ENCODE peak calls at places on chromosome 5, in six cellular contexts. V is neural progenitor cell, J is GM23248, W is Karpas-422, L is PC-9, M is astrocyte. P is an unnamed sample.

GRCh38 chr5:52799358-52799982 is 11.8 kb downstream of the ITGA1 start:
- DNase-seq in W (peak), V (peak), J (peak), M (peak), L (peak), P (peak)

GRCh38 chr5:83471405-83472212 is at the start of gene VCAN:
- DNase-seq in M (peak), V (peak), W (no peak), J (peak), L (no peak), P (peak)

GRCh38 chr5:4868140-4868735 is 271.9 kb upstream of the ADAMTS16 start:
- DNase-seq in W (peak), L (peak), J (peak), M (peak), V (peak), P (peak)

GRCh38 chr5:102561894-102562760 is 63.3 kb upstream of the SLCO6A1 start:
- DNase-seq in J (peak), W (peak), L (no peak), M (no peak), V (peak), P (peak)

GRCh38 chr5:170495796-170496195 is 8.0 kb upstream of the KCNIP1 start:
- DNase-seq in J (no peak), V (no peak), L (no peak), M (no peak), W (no peak), P (no peak)

GRCh38 chr5:17105744-17106450 is 111.5 kb upstream of the BASP1 start:
- DNase-seq in M (peak), L (no peak), V (no peak), J (peak), W (no peak), P (no peak)

GRCh38 chr5:96037128-96037527 is 75.5 kb upstream of the ELL2 start:
- DNase-seq in M (peak), J (peak), W (no peak), L (peak), V (no peak), P (no peak)

GRCh38 chr5:55344392-55344992 is 36.7 kb downstream of the MTREX start:
- DNase-seq in L (peak), W (peak), M (peak), J (peak), V (peak), P (peak)

DNA sequence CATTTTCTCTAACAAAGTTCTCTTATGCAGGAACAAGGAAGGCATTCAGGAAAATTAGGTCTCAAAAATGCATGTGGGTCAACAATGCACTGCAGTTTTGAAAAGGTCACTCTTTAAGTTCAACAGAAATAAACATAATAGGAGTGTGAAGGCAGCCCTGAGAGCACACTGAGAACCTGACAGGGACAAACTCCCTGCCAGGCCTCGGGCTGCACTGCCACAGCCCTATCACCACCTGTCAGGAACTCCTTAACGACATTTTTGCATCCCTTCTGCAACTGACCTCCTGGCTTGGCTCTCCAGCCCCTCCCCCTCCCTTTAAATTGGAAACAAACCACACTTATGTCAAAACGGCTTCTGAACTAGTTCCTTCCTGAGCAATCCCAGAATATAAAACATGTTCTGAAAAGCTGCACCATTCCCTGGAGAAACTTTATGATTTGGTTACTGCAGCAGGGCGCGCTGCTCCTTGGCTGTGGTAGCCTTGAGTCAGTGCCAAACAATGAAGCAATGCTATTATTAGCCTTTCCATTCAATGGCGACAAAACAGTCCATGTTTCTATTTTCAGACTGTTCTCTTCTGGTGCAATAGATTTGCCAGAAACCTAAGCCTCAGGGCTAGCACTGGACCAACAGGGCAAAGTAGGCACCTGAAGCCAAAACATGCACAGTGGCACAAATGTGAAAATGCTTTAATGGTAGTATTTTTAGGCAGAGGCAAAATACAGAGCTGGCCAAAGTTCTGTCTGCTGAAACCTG is 160.1 kb upstream of the ZNF608 start:
- DNase-seq in J (peak), M (peak), W (no peak), L (no peak), V (peak), P (no peak)
- H2AFZ ChIP-seq in J (no peak), M (no peak), W (no peak), L (no peak), V (no peak), P (no peak)

DNA sequence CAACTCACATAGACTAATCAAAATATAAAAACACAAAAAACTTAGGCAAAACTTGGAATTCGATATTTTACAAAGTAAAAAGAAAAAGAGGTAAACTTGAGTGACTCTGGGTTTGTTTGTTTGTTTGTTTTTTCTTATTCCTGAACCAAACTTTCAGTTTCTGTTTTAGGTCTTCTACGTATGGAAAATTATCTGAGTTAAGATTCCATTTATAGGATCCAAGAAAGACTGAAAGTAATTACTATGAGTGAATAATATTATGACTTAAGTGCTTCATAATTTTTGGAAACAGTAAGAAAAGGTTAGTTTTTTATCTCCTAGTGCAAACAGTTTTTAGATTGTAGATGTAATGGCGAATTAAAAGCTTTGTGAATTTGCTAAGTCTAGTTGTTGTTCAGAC is 13.2 kb downstream of the ST8SIA4 start:
- DNase-seq in J (no peak), M (no peak), V (no peak), W (peak), L (no peak), P (no peak)
- H2AFZ ChIP-seq in J (peak), M (no peak), V (no peak), W (peak), L (peak), P (no peak)

GRCh38 chr5:73295447-73295846 is 122.5 kb downstream of the TMEM174 start:
- DNase-seq in J (no peak), W (peak), L (no peak), V (peak), M (no peak), P (no peak)
- H2AFZ ChIP-seq in J (no peak), W (no peak), L (no peak), V (no peak), M (no peak), P (no peak)

DNA sequence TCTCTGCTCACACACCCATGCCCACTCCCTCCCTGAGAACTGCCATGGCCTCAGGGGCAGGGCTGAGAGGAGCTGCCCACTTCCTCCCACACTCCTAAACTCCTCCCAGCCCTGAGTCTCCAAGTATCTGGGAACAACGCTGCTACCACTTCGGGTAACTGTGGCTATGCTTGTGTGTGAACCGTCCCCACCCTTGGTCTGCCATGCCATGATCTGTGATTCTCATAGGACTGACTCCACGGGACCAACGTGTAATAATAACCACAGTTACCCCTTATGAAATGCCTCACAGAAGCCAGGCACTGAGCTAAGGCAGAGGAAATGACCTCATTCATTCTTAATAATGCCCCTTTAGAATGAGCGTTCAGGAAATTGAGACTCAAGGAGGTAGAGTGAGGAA is 104.0 kb upstream of the SMIM23 start:
- DNase-seq in M (peak), W (no peak), L (no peak), J (peak), V (no peak), P (peak)
- H2AFZ ChIP-seq in M (no peak), W (no peak), L (no peak), J (peak), V (no peak), P (no peak)

GRCh38 chr5:93602261-93603149 is 19.5 kb downstream of the NR2F1 start:
- DNase-seq in V (peak), L (no peak), W (no peak), J (no peak), M (no peak), P (no peak)
- H2AFZ ChIP-seq in V (no peak), L (no peak), W (no peak), J (no peak), M (peak), P (no peak)

DNA sequence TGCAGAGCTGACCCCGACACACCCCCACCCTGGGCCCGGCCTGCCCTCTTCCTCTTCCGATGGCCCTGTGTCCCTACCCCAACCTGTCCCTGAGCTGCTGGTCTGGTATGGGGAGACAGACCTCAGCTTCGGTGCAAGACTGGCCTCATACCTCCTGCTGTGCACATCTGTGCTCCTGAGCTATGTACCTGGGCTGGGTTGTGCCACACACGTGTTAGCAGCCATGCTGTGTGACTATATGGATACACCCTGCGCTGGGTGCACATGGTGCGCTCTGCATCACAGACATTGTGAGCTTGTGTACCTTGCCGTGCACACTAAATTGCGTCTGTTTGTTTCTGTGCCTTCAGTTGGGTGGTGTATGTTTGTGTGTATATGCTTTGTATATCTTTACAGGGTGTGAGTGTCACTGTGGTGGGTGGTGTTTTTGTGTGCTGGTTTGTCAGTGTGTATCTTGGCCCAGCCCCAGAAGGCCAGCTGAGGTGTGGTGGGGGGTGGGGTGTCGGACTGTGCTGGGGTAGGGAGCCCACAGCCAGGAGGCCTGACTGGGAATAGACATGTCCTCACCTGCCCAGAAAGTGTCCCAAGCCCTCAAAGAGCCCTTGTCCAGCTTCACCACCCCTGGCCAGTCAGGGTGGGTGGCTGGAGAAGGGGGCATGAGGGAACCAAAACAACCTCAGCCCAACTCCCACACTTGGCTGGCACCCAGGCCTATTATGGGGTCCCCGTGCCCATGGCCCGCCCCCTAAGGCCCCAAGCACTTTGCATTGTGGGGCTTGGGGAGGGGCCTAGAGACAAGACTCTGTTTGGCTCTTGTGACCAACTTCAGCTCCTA is 56.6 kb upstream of the PSD2 start:
- DNase-seq in J (no peak), M (no peak), W (no peak), L (no peak), V (no peak), P (no peak)
- H2AFZ ChIP-seq in J (no peak), M (no peak), W (no peak), L (no peak), V (no peak), P (no peak)

GRCh38 chr5:111670826-111671492 is 86.0 kb downstream of the NREP start:
- DNase-seq in J (peak), V (no peak), W (no peak), L (no peak), M (no peak), P (peak)

GRCh38 chr5:111668713-111669112 is 88.3 kb downstream of the NREP start:
- DNase-seq in W (no peak), M (no peak), L (no peak), V (no peak), J (peak), P (peak)

GRCh38 chr5:111672126-111672525 is 84.9 kb downstream of the NREP start:
- DNase-seq in L (no peak), V (no peak), W (no peak), M (no peak), J (no peak), P (no peak)

DNA sequence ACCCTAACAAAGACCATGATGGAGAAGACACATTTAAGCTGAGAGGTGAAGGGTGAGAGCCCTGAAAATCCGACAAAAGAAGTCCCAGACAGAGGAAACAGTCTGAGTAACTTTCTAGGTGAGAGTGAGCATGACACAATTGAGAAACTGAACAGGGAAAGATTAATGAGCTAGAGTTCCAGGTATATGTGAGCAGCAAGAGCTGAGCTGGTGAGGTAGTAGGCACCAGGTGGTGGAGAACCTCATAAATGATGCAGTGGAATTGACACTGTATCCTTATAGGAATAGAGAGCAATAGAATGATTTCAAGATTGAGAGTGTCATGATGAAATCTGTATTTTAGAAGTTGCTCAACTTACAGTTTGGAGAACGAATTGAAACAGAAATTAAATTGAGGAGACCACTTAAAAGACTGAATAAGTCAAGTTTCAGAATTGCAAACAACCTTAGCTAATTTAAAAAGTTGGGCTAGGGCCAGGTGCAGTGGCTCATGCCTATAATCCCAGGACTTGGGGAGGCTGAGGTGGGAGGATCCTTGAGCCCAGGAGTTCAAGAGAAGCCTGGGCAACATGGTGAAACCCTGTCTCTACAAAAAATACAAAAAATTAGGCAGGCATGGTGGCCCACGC is 89.8 kb downstream of the NREP start:
- DNase-seq in W (no peak), M (no peak), V (no peak), L (no peak), J (no peak), P (no peak)
- H2AFZ ChIP-seq in W (no peak), M (no peak), V (no peak), L (peak), J (no peak), P (no peak)

P was measured in trophoblast cell.